ENCODE peak calls at places on chromosome 12, in ten cellular contexts. L is HT1080; Z is naive thymus-derived CD8-positive, alpha-beta T cell; K is posterior vena cava; V is GM06990; M is activated T-cell treated with anti-CD3 and anti-CD28 coated beads for 48 hours; E is H7; Q is activated naive CD4-positive, alpha-beta T cell; C is HT-29; F is AG10803. W is an unnamed sample.

GRCh38 chr12:34397591-34398365 is 375.5 kb downstream of the ALG10 start:
- DNase-seq in C (no peak), L (no peak), Z (no peak), E (peak), K (peak), V (no peak), M (no peak), F (no peak), Q (no peak), W (no peak)

GRCh38 chr12:1453801-1454200 is 140.6 kb downstream of the FBXL14 start:
- DNase-seq in V (no peak), C (no peak), Q (no peak), F (no peak), Z (no peak), L (no peak), M (no peak), E (peak), K (no peak), W (no peak)

GRCh38 chr12:124992874-124993567 is 424 bp upstream of the BRI3BP start:
- DNase-seq in Q (peak), M (peak), F (no peak), V (peak), E (peak), K (no peak), Z (peak), C (peak), L (peak), W (peak)

GRCh38 chr12:110606253-110606611 is 7.7 kb upstream of the TCTN1 start:
- DNase-seq in M (no peak), C (no peak), E (no peak), Z (no peak), Q (no peak), V (no peak), L (no peak), F (no peak), K (no peak), W (no peak)

GRCh38 chr12:105220929-105221290 is 15.1 kb downstream of the APPL2 start:
- DNase-seq in E (no peak), M (no peak), C (no peak), Z (no peak), L (no peak), F (no peak), V (no peak), K (no peak), Q (no peak), W (peak)

GRCh38 chr12:17333287-17333686 is 727.3 kb upstream of the LMO3 start:
- DNase-seq in Z (no peak), F (no peak), L (peak), Q (no peak), V (no peak), K (no peak), M (no peak), E (no peak), C (no peak), W (peak)

GRCh38 chr12:30900351-30900750 is 26.2 kb upstream of the TSPAN11 start:
- DNase-seq in C (no peak), Q (no peak), E (no peak), K (no peak), Z (no peak), V (no peak), F (no peak), L (no peak), M (no peak), W (no peak)

GRCh38 chr12:64207453-64207852 is 14.6 kb downstream of the KICS2 start:
- DNase-seq in M (no peak), E (no peak), C (no peak), Z (no peak), L (no peak), K (no peak), F (no peak), V (no peak), Q (no peak), W (no peak)

GRCh38 chr12:72346331-72346944 is 74.3 kb downstream of the TRHDE start:
- DNase-seq in F (peak), K (no peak), V (no peak), M (peak), Q (no peak), Z (no peak), E (peak), C (peak), L (peak), W (peak)

GRCh38 chr12:60872219-60872618 is 1276.4 kb downstream of the SLC16A7 start:
- DNase-seq in Z (no peak), K (no peak), Q (no peak), M (no peak), F (no peak), C (no peak), L (no peak), E (no peak), V (no peak), W (no peak)

GRCh38 chr12:15184484-15184883 is 36.7 kb downstream of the RERG start:
- DNase-seq in Q (no peak), M (no peak), K (no peak), E (no peak), L (no peak), Z (no peak), C (no peak), V (no peak), F (no peak), W (no peak)

GRCh38 chr12:95637010-95637409 is 85.7 kb upstream of the USP44 start:
- DNase-seq in L (no peak), F (no peak), C (no peak), Z (no peak), V (no peak), Q (no peak), M (no peak), E (no peak), K (no peak), W (no peak)

GRCh38 chr12:52278931-52279682 is 4.7 kb downstream of the KRT86 start:
- DNase-seq in Q (peak), Z (peak), M (peak), V (peak), F (peak), K (peak), E (peak), L (no peak), C (peak), W (peak)

GRCh38 chr12:27382126-27382795 is 49.6 kb downstream of the BMAL2 start:
- DNase-seq in L (no peak), V (no peak), F (peak), Z (no peak), K (no peak), Q (no peak), M (no peak), C (no peak), E (no peak), W (no peak)

GRCh38 chr12:106072751-106073150 is 66.0 kb downstream of the NUAK1 start:
- DNase-seq in E (no peak), K (no peak), V (no peak), C (no peak), Z (no peak), Q (no peak), M (no peak), L (no peak), F (no peak), W (no peak)

GRCh38 chr12:18468521-18469075 is 207.3 kb downstream of the PIK3C2G start:
- DNase-seq in F (peak), K (no peak), C (no peak), V (no peak), Q (no peak), E (no peak), M (no peak), L (peak), Z (no peak), W (no peak)

GRCh38 chr12:32801269-32802019 is 45.7 kb upstream of the YARS2 start:
- DNase-seq in K (no peak), F (no peak), Z (no peak), E (no peak), V (no peak), M (no peak), Q (no peak), C (no peak), L (no peak), W (no peak)

GRCh38 chr12:31263661-31264060 is 62.3 kb downstream of the SINHCAF start:
- DNase-seq in L (peak), M (no peak), Z (no peak), V (no peak), C (no peak), E (no peak), Q (no peak), F (no peak), K (no peak), W (no peak)

GRCh38 chr12:127143020-127143419 is 1124.0 kb upstream of the TMEM132C start:
- DNase-seq in V (no peak), Q (no peak), M (no peak), Z (no peak), F (no peak), K (no peak), E (peak), C (no peak), L (no peak), W (no peak)

GRCh38 chr12:54360717-54361456 is 3.4 kb downstream of the GPR84 start:
- DNase-seq in C (peak), F (peak), Q (no peak), L (peak), E (peak), Z (no peak), V (no peak), M (peak), K (no peak), W (peak)

GRCh38 chr12:45671254-45671653 is 58.3 kb upstream of the ARID2 start:
- DNase-seq in E (no peak), C (no peak), L (peak), K (no peak), F (peak), Z (no peak), M (no peak), Q (no peak), V (no peak), W (no peak)

GRCh38 chr12:32618115-32618514 is 61.0 kb upstream of the DNM1L start:
- DNase-seq in Q (no peak), F (no peak), K (no peak), C (no peak), Z (no peak), M (no peak), V (no peak), E (no peak), L (no peak), W (no peak)

GRCh38 chr12:5964913-5965900 is 20.1 kb upstream of the ANO2 start:
- DNase-seq in Z (no peak), L (no peak), Q (no peak), E (peak), F (no peak), V (no peak), C (no peak), M (no peak), K (no peak), W (no peak)

GRCh38 chr12:60231301-60231700 is 635.5 kb downstream of the SLC16A7 start:
- DNase-seq in M (no peak), E (no peak), C (no peak), L (no peak), V (no peak), F (peak), Z (no peak), K (no peak), Q (no peak), W (no peak)

GRCh38 chr12:59737725-59738463 is 142.1 kb downstream of the SLC16A7 start:
- DNase-seq in Z (no peak), L (no peak), M (no peak), V (no peak), C (no peak), Q (no peak), F (peak), K (no peak), E (no peak), W (no peak)

GRCh38 chr12:130687190-130687589 is 28.9 kb downstream of the RIMBP2 start:
- DNase-seq in Q (no peak), V (no peak), Z (no peak), L (no peak), M (no peak), K (no peak), E (no peak), C (no peak), F (no peak), W (no peak)

GRCh38 chr12:7797698-7798398 is 8.6 kb downstream of the NANOG start:
- DNase-seq in F (no peak), L (peak), Q (no peak), M (no peak), Z (no peak), E (no peak), K (no peak), V (no peak), C (no peak), W (peak)

GRCh38 chr12:16636435-16637055 is 30.6 kb upstream of the LMO3 start:
- DNase-seq in K (no peak), L (no peak), Q (no peak), C (no peak), M (no peak), V (peak), F (no peak), E (no peak), Z (no peak), W (no peak)

GRCh38 chr12:54549774-54550451 is 512 bp downstream of the PDE1B start:
- DNase-seq in L (no peak), C (no peak), Q (no peak), M (peak), F (peak), V (no peak), K (peak), E (no peak), Z (peak), W (no peak)

W was measured in hepatocyte.